ENCODE peak calls at places on chromosomes 7 and 10, in ten cellular contexts. J is RWPE1, L is left ventricle myocardium inferior, O is neural progenitor cell, Y is GM23338, K is HFFc6, D is Calu3, M is WTC11, S is psoas muscle, X is progenitor cell of endocrine pancreas. E is an unnamed sample.
A peak's percentile ranks its signal among the peaks of the same experiment; 100 is the strongest.

GRCh38 chr7:51129527-51130472 is 186.8 kb downstream of the COBL start:
- DNase-seq in J (no peak), L (no peak), O (no peak), Y (no peak), K (no peak), D (no peak), M (no peak), S (no peak), X (no peak), E (no peak)

GRCh38 chr7:26843696-26844095 is 20.7 kb downstream of the SKAP2 start:
- DNase-seq in J (no peak), L (no peak), O (peak; percentile 13), Y (peak; percentile 60), K (no peak), D (no peak), M (no peak), S (no peak), X (no peak), E (no peak)

GRCh38 chr7:18828333-18829100 is 288.9 kb downstream of the TWIST1 start:
- DNase-seq in J (no peak), L (no peak), O (no peak), Y (no peak), K (no peak), D (no peak), M (no peak), S (no peak), X (no peak), E (no peak)

GRCh38 chr7:87416682-87417587 is 58.5 kb downstream of the ABCB4 start:
- DNase-seq in J (peak; percentile 27), L (no peak), O (peak; percentile 76), Y (peak; percentile 86), K (peak; percentile 69), D (peak; percentile 67), M (peak; percentile 62), S (no peak), X (peak; percentile 37), E (peak; percentile 79)

GRCh38 chr10:6300106-6300783 is 97.5 kb downstream of the PFKFB3 start:
- DNase-seq in J (no peak), L (no peak), O (no peak), Y (no peak), K (peak; percentile 43), D (peak; percentile 37), M (no peak), S (no peak), X (no peak), E (no peak)

GRCh38 chr7:143492043-143492471 is 14.4 kb downstream of the TAS2R41 start:
- DNase-seq in J (peak; percentile 48), L (no peak), O (no peak), Y (no peak), K (peak; percentile 89), D (no peak), M (no peak), S (no peak), X (no peak), E (no peak)

GRCh38 chr7:29350351-29350750 is 155.8 kb downstream of the CHN2 start:
- DNase-seq in J (no peak), L (no peak), O (no peak), Y (no peak), K (no peak), D (no peak), M (no peak), S (no peak), X (no peak), E (no peak)

GRCh38 chr7:104943502-104944343 is 70.3 kb upstream of the KMT2E start:
- DNase-seq in J (no peak), L (peak; percentile 40), O (no peak), Y (no peak), K (no peak), D (peak; percentile 74), M (no peak), S (no peak), X (no peak), E (no peak)

GRCh38 chr10:72598769-72599701 is 26.8 kb downstream of the MICU1 start:
- DNase-seq in J (no peak), L (no peak), O (peak; percentile 68), Y (peak; percentile 43), K (no peak), D (no peak), M (no peak), S (no peak), X (no peak), E (no peak)

GRCh38 chr7:31688347-31688746 is 1.3 kb downstream of the PPP1R17 start:
- DNase-seq in J (no peak), L (no peak), O (no peak), Y (peak; percentile 33), K (no peak), D (no peak), M (no peak), S (no peak), X (no peak), E (no peak)
- TF ChIP-seq CTCF in J (no peak), L (no peak), O (no peak), Y (no peak), K (no peak), D (no peak), M (no peak), S (no peak), X (no peak), E (no peak)

DNA sequence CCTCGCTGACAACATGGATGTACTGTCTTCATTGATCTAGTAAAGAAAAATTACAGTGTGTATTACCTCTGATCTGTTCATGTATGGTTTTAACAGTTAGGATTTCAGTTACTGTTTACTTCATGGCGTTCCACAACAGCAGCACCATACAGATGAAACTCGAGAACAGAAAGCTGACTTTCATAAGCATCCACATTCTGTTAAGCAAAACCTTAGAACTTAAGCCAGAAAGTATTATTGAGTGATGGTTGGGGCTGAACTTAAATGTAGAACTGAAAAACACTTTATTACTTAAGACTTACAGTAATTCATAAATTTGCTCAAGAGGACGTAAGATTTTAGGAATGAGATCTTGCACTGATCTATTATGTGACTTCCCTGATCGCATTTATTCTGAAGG is 3.7 kb downstream of the MRPL32 start:
- DNase-seq in J (no peak), L (no peak), O (no peak), Y (no peak), K (no peak), D (no peak), M (no peak), S (no peak), X (no peak), E (no peak)
- TF ChIP-seq CTCF in J (no peak), L (no peak), O (no peak), Y (no peak), K (no peak), D (no peak), M (no peak), S (no peak), X (no peak), E (no peak)

GRCh38 chr10:22005763-22006162 is 2.2 kb upstream of the DNAJC1 start:
- DNase-seq in J (no peak), L (no peak), O (no peak), Y (no peak), K (no peak), D (no peak), M (no peak), S (no peak), X (no peak), E (no peak)

GRCh38 chr10:22003964-22004281 is 393 bp upstream of the DNAJC1 start:
- DNase-seq in J (no peak), L (no peak), O (no peak), Y (no peak), K (no peak), D (no peak), M (no peak), S (no peak), X (no peak), E (no peak)

GRCh38 chr10:22006379-22006884 is 2.9 kb upstream of the DNAJC1 start:
- DNase-seq in J (no peak), L (no peak), O (no peak), Y (no peak), K (no peak), D (no peak), M (no peak), S (no peak), X (no peak), E (no peak)

GRCh38 chr10:22002531-22003110 is 909 bp downstream of the DNAJC1 start:
- DNase-seq in J (peak; percentile 12), L (no peak), O (peak; percentile 10), Y (peak; percentile 12), K (peak; percentile 21), D (peak; percentile 6), M (no peak), S (no peak), X (no peak), E (no peak)

GRCh38 chr10:22003111-22003963 is at the start of gene DNAJC1:
- DNase-seq in J (peak; percentile 96), L (peak; percentile 99), O (peak; percentile 99), Y (peak; percentile 99), K (peak; percentile 89), D (peak; percentile 98), M (peak; percentile 100), S (peak; percentile 99), X (peak; percentile 96), E (peak; percentile 97)
- TF ChIP-seq CTCF in J (no peak), L (peak; percentile 34), O (peak; percentile 12), Y (no peak), K (no peak), D (no peak), M (no peak), S (no peak), X (no peak), E (peak; percentile 24)

GRCh38 chr10:1538121-1538520 is 199.2 kb downstream of the ADARB2 start:
- DNase-seq in J (no peak), L (no peak), O (no peak), Y (no peak), K (no peak), D (no peak), M (no peak), S (peak; percentile 8), X (no peak), E (no peak)

GRCh38 chr10:1540144-1540543 is 197.2 kb downstream of the ADARB2 start:
- DNase-seq in J (no peak), L (no peak), O (no peak), Y (no peak), K (no peak), D (no peak), M (peak; percentile 3), S (no peak), X (no peak), E (no peak)

GRCh38 chr10:1536341-1536740 is 201.0 kb downstream of the ADARB2 start:
- DNase-seq in J (peak; percentile 12), L (no peak), O (no peak), Y (no peak), K (no peak), D (no peak), M (no peak), S (peak; percentile 16), X (no peak), E (no peak)

GRCh38 chr10:1539216-1539615 is 198.1 kb downstream of the ADARB2 start:
- DNase-seq in J (no peak), L (no peak), O (no peak), Y (no peak), K (no peak), D (no peak), M (peak; percentile 7), S (peak; percentile 16), X (no peak), E (no peak)

DNA sequence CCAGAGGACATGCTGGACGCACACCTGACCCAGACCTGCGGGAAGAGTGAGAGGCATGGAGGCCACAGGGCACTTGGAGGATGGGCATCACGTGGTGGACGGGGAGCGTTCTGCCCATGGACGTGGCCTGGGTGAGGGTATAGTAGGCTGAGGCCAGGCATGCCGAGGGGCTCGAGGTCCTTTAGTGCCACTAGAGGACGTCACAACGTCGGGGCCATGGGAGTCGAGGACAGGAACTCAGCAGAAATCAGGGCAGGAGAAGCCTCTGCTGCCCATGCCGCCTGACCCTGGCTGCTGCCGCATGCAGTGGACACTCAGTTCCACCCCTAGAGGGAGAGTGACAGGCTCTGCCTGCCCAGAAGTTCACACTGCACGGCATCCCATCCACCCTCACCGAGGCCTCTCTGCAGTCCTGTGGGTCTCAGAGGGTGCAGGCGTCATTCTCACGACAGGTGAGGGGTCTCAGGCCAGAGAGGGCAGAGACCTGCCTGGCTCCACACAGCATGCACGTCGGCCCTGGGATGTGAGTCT is 198.7 kb downstream of the ADARB2 start:
- DNase-seq in J (no peak), L (no peak), O (no peak), Y (no peak), K (no peak), D (no peak), M (no peak), S (peak; percentile 40), X (no peak), E (no peak)
- TF ChIP-seq CTCF in J (no peak), L (no peak), O (no peak), Y (no peak), K (no peak), D (no peak), M (no peak), S (no peak), X (no peak), E (no peak)

E was measured in neural crest cell.